ENCODE peak calls at places on chromosomes 7 and 10, in four cellular contexts. H, O, B and J are unnamed samples.

GRCh38 chr7:39357648-39358047 is 208.6 kb upstream of the YAE1 start:
- DNase-seq in H (no peak), O (no peak), B (peak), J (no peak)

GRCh38 chr7:19752045-19752444 is 21.4 kb downstream of the TMEM196 start:
- DNase-seq in H (no peak), O (no peak), B (no peak), J (no peak)

GRCh38 chr7:4272141-4272540 is 410.0 kb upstream of the FOXK1 start:
- DNase-seq in H (no peak), O (no peak), B (no peak), J (no peak)

GRCh38 chr7:155795401-155795800 is 16.9 kb downstream of the SHH start:
- DNase-seq in H (peak), O (no peak), B (no peak), J (no peak)

GRCh38 chr7:128841961-128842673 is 11.9 kb downstream of the FLNC start:
- DNase-seq in H (peak), O (peak), B (peak), J (peak)

GRCh38 chr10:86971146-86971991 is 3.1 kb downstream of the ADIRF start:
- DNase-seq in H (peak), O (peak), B (peak), J (peak)

GRCh38 chr7:98073047-98073446 is 33.6 kb upstream of the LMTK2 start:
- DNase-seq in H (no peak), O (no peak), B (no peak), J (no peak)

GRCh38 chr7:27134392-27134791 is 3.8 kb upstream of the HOXA4 start:
- DNase-seq in H (no peak), O (peak), B (no peak), J (no peak)

GRCh38 chr10:275680-276079 is 140.4 kb downstream of the ZMYND11 start:
- DNase-seq in H (no peak), O (no peak), B (no peak), J (no peak)

GRCh38 chr7:150803161-150803860 is 2.7 kb downstream of the TMEM176A start:
- DNase-seq in H (no peak), O (no peak), B (no peak), J (no peak)

GRCh38 chr7:130441408-130441854 is 615 bp upstream of the CEP41 start:
- DNase-seq in H (no peak), O (no peak), B (peak), J (peak)

GRCh38 chr7:106862317-106863183 is 2.5 kb upstream of the PIK3CG start:
- DNase-seq in H (no peak), O (peak), B (no peak), J (peak)

GRCh38 chr10:32795598-32796183 is 162.3 kb downstream of the ITGB1 start:
- DNase-seq in H (no peak), O (peak), B (peak), J (peak)

GRCh38 chr10:57968328-57969016 is 299.2 kb downstream of the IPMK start:
- DNase-seq in H (no peak), O (no peak), B (no peak), J (no peak)

GRCh38 chr7:23106801-23107713 is 1.5 kb downstream of the KLHL7 start:
- DNase-seq in H (no peak), O (no peak), B (no peak), J (peak)

GRCh38 chr7:13742126-13742525 is 247.3 kb downstream of the ETV1 start:
- DNase-seq in H (no peak), O (peak), B (no peak), J (peak)

GRCh38 chr10:67779455-67780205 is 58.4 kb downstream of the DNAJC12 start:
- DNase-seq in H (no peak), O (peak), B (peak), J (peak)

GRCh38 chr10:112376578-112376855 is 2.6 kb downstream of the ACSL5 start:
- DNase-seq in H (no peak), O (no peak), B (no peak), J (no peak)

GRCh38 chr7:44762300-44762699 is 13.7 kb downstream of the ZMIZ2 start:
- DNase-seq in H (no peak), O (no peak), B (no peak), J (no peak)

GRCh38 chr7:150620061-150620460 is 12.1 kb downstream of the GIMAP6 start:
- DNase-seq in H (no peak), O (no peak), B (no peak), J (no peak)

GRCh38 chr10:124677871-124678565 is 66.2 kb downstream of the FAM53B start:
- DNase-seq in H (peak), O (peak), B (no peak), J (no peak)

GRCh38 chr7:44460325-44460724 is 30.1 kb downstream of the NUDCD3 start:
- DNase-seq in H (no peak), O (no peak), B (no peak), J (no peak)

GRCh38 chr10:105974803-105975456 is 1189.6 kb downstream of the SORCS1 start:
- DNase-seq in H (no peak), O (peak), B (peak), J (peak)

GRCh38 chr7:47180268-47180826 is 401.6 kb downstream of the TNS3 start:
- DNase-seq in H (no peak), O (peak), B (peak), J (peak)

GRCh38 chr7:157977717-157978470 is 609.7 kb downstream of the PTPRN2 start:
- DNase-seq in H (no peak), O (no peak), B (no peak), J (no peak)

GRCh38 chr10:71835671-71836593 is 15.1 kb downstream of the PSAP start:
- DNase-seq in H (no peak), O (peak), B (no peak), J (peak)

GRCh38 chr7:101236292-101236691 is 1.3 kb downstream of the CLDN15 start:
- DNase-seq in H (no peak), O (no peak), B (no peak), J (no peak)

GRCh38 chr10:89296227-89296648 is 5.6 kb upstream of the IFIT2 start:
- DNase-seq in H (peak), O (peak), B (no peak), J (peak)

DNA sequence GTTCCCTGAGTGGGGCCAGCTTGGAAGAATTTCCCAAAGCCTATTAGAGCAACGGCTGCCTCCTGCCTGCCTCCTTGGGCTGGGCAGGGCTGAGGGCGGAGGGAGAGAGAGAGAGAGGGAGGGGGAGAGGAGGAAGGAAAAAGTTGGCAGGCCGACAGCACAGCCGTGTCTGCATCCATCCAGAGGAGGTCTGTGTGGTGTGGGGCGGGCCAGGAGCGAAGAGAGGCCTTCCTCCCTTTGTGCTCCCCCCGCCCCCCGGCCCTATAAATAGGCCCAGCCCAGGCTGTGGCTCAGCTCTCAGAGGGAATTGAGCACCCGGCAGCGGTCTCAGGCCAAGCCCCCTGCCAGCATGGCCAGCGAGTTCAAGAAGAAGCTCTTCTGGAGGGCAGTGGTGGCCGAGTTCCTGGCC is at the start of gene AQP1:
- DNase-seq in H (peak), O (no peak), B (no peak), J (peak)
- H3K4me3 ChIP-seq in H (peak), O (no peak), B (no peak), J (no peak)

GRCh38 chr7:77783111-77783510 is 15.1 kb downstream of the TMEM60 start:
- DNase-seq in H (no peak), O (no peak), B (no peak), J (no peak)
- H3K4me3 ChIP-seq in H (no peak), O (no peak), B (no peak), J (no peak)

DNA sequence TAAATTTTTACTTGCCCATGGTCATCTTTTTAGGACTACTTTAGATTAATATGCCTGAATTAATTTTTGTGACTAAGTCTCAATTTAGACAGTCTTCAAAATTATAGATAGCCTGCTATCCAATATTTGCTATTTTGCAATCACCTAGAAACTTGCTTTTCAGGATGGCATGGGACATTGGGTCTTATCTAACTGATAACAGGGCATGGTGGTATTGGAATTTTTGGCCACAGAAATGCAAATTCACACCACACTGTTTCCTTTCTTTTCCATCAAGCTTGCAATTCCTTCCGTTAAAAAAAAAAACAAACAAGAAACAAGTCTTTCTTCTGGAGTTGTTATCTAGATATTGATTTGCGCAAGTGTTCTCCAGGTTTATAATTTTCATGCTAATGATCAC is 8.8 kb downstream of the ARL5B start:
- DNase-seq in H (no peak), O (no peak), B (no peak), J (no peak)
- H3K4me3 ChIP-seq in H (no peak), O (no peak), B (no peak), J (no peak)

DNA sequence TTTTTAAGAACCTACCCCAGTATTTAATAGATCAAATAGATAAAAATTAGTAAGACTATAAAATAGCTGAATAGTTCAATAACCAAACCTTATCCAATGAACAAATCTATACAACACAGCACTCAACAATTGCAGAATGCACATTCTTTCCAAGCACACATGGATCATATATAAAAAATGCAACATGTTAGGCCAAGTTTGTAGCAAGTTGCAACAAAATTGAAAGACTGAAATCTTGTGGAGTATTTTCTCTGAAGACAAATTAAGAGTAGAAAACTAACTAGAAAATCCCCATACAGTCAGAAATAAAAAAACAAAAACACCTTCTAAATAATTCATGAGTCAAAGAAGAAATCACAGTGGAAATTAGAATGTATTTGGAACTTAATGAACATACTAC is 317.3 kb downstream of the PHTF2 start:
- DNase-seq in H (no peak), O (no peak), B (no peak), J (no peak)
- H3K4me3 ChIP-seq in H (no peak), O (no peak), B (no peak), J (no peak)